ENCODE peak calls at places on chromosome 2, in eight cellular contexts. Q is frontal cortex, G is left lobe of liver, D is EL, C is activated T-cell treated with anti-CD3 and anti-CD28 coated beads for 1 hour, F is ELF-1, W is T47D, L is AG04449. V is an unnamed sample.

GRCh38 chr2:72145658-72146329 is 1.9 kb downstream of the CYP26B1 start:
- DNase-seq in Q (peak), G (peak), D (no peak), C (no peak), F (no peak), W (no peak), L (no peak), V (no peak)

GRCh38 chr2:72138011-72138881 is 9.4 kb downstream of the CYP26B1 start:
- DNase-seq in Q (no peak), G (peak), D (no peak), C (no peak), F (peak), W (no peak), L (no peak), V (no peak)

GRCh38 chr2:127106998-127107621 is at the start of gene BIN1:
- DNase-seq in Q (peak), G (peak), D (peak), C (peak), F (peak), W (peak), L (no peak), V (peak)

GRCh38 chr2:133177196-133177595 is 391.1 kb downstream of the NCKAP5 start:
- DNase-seq in Q (no peak), G (no peak), D (no peak), C (no peak), F (no peak), W (no peak), L (no peak), V (no peak)

GRCh38 chr2:128469875-128470274 is 151.2 kb upstream of the HS6ST1 start:
- DNase-seq in Q (no peak), G (no peak), D (no peak), C (no peak), F (no peak), W (no peak), L (no peak), V (no peak)

GRCh38 chr2:207288628-207289027 is 122.9 kb upstream of the KLF7 start:
- DNase-seq in Q (no peak), G (no peak), D (no peak), C (no peak), F (peak), W (no peak), L (no peak), V (no peak)

GRCh38 chr2:10301946-10302478 is 692 bp upstream of the HPCAL1 start:
- DNase-seq in Q (no peak), G (no peak), D (no peak), C (no peak), F (no peak), W (no peak), L (no peak), V (no peak)

GRCh38 chr2:64284751-64285150 is 140.5 kb upstream of the PELI1 start:
- DNase-seq in Q (no peak), G (no peak), D (no peak), C (no peak), F (no peak), W (no peak), L (no peak), V (no peak)

GRCh38 chr2:30565860-30566358 is 118.9 kb downstream of the LCLAT1 start:
- DNase-seq in Q (no peak), G (no peak), D (no peak), C (no peak), F (no peak), W (no peak), L (no peak), V (no peak)

GRCh38 chr2:64598226-64598625 is 55.5 kb downstream of the SERTAD2 start:
- DNase-seq in Q (no peak), G (no peak), D (no peak), C (no peak), F (no peak), W (no peak), L (no peak), V (no peak)

GRCh38 chr2:180705122-180705521 is 275.3 kb upstream of the UBE2E3 start:
- DNase-seq in Q (no peak), G (no peak), D (no peak), C (no peak), F (no peak), W (no peak), L (no peak), V (no peak)

GRCh38 chr2:164015328-164016123 is 279.7 kb upstream of the FIGN start:
- DNase-seq in Q (no peak), G (no peak), D (peak), C (no peak), F (no peak), W (no peak), L (no peak), V (peak)

GRCh38 chr2:60100034-60100433 is 453.4 kb downstream of the BCL11A start:
- DNase-seq in Q (no peak), G (no peak), D (no peak), C (no peak), F (no peak), W (no peak), L (no peak), V (no peak)

GRCh38 chr2:233061591-233062446 is 1.7 kb downstream of the INPP5D start:
- DNase-seq in Q (no peak), G (peak), D (no peak), C (no peak), F (peak), W (no peak), L (no peak), V (no peak)

GRCh38 chr2:195501746-195502145 is 155.3 kb upstream of the SLC39A10 start:
- DNase-seq in Q (no peak), G (no peak), D (no peak), C (no peak), F (no peak), W (no peak), L (no peak), V (no peak)

GRCh38 chr2:197209742-197210408 is 100.7 kb downstream of the ANKRD44 start:
- DNase-seq in Q (no peak), G (no peak), D (no peak), C (no peak), F (no peak), W (no peak), L (no peak), V (peak)

GRCh38 chr2:48414980-48415764 is 114.8 kb upstream of the STON1 start:
- DNase-seq in Q (peak), G (peak), D (peak), C (no peak), F (peak), W (no peak), L (no peak), V (no peak)

GRCh38 chr2:57536535-57537231 is 509.9 kb upstream of the VRK2 start:
- DNase-seq in Q (no peak), G (no peak), D (no peak), C (no peak), F (no peak), W (no peak), L (no peak), V (no peak)

GRCh38 chr2:158539176-158539895 is 82.6 kb downstream of the PKP4 start:
- DNase-seq in Q (no peak), G (no peak), D (peak), C (no peak), F (no peak), W (peak), L (peak), V (peak)

GRCh38 chr2:205627085-205627484 is 55.2 kb upstream of the NRP2 start:
- DNase-seq in Q (no peak), G (no peak), D (no peak), C (no peak), F (no peak), W (no peak), L (no peak), V (no peak)

GRCh38 chr2:241390301-241391206 is 34.5 kb downstream of the FARP2 start:
- DNase-seq in Q (no peak), G (no peak), D (no peak), C (no peak), F (no peak), W (no peak), L (no peak), V (no peak)

GRCh38 chr2:127786048-127786809 is 24.7 kb downstream of the WDR33 start:
- DNase-seq in Q (no peak), G (no peak), D (no peak), C (no peak), F (no peak), W (no peak), L (no peak), V (no peak)

GRCh38 chr2:42098571-42099430 is 51.0 kb downstream of the PKDCC start:
- DNase-seq in Q (no peak), G (peak), D (no peak), C (no peak), F (no peak), W (no peak), L (no peak), V (no peak)

GRCh38 chr2:201452856-201453643 is 1.5 kb downstream of the STRADB start:
- DNase-seq in Q (no peak), G (no peak), D (no peak), C (no peak), F (no peak), W (no peak), L (no peak), V (no peak)

GRCh38 chr2:237616373-237617304 is 10.7 kb upstream of the LRRFIP1 start:
- DNase-seq in Q (no peak), G (no peak), D (peak), C (no peak), F (no peak), W (no peak), L (peak), V (no peak)

GRCh38 chr2:157257312-157258252 is at the start of gene GALNT5:
- DNase-seq in Q (no peak), G (no peak), D (peak), C (no peak), F (peak), W (peak), L (no peak), V (no peak)

GRCh38 chr2:162890690-162891311 is 52.2 kb upstream of the KCNH7 start:
- DNase-seq in Q (no peak), G (peak), D (peak), C (no peak), F (no peak), W (peak), L (peak), V (peak)

GRCh38 chr2:166242309-166242708 is 114.5 kb upstream of the SCN1A start:
- DNase-seq in Q (no peak), G (no peak), D (no peak), C (no peak), F (no peak), W (no peak), L (no peak), V (no peak)

GRCh38 chr2:230541934-230542380 is 126.0 kb downstream of the SP100 start:
- DNase-seq in Q (no peak), G (no peak), D (no peak), C (no peak), F (no peak), W (no peak), L (no peak), V (no peak)

GRCh38 chr2:205730191-205730590 is 47.9 kb downstream of the NRP2 start:
- DNase-seq in Q (no peak), G (no peak), D (no peak), C (no peak), F (no peak), W (no peak), L (no peak), V (no peak)

V was measured in ACHN.